ENCODE peak calls at places on chromosomes 11 and 22, in four cellular contexts. O is psoas muscle, T is retinal pigment epithelial cell, J is tibial nerve. Z is an unnamed sample.

GRCh38 chr11:77710358-77710757 is 72.8 kb upstream of the CLNS1A start:
- DNase-seq in O (no peak), T (no peak), J (no peak), Z (no peak)

GRCh38 chr11:12717851-12718291 is 43.6 kb downstream of the TEAD1 start:
- DNase-seq in O (no peak), T (no peak), J (no peak), Z (no peak)

GRCh38 chr11:68213135-68213515 is at the start of gene KMT5B:
- DNase-seq in O (peak; percentile 74), T (no peak), J (no peak), Z (no peak)

GRCh38 chr11:21414928-21415327 is 745.5 kb downstream of the NELL1 start:
- DNase-seq in O (no peak), T (no peak), J (no peak), Z (no peak)

GRCh38 chr11:107928767-107929507 is 689 bp downstream of the RAB39A start:
- DNase-seq in O (no peak), T (no peak), J (no peak), Z (no peak)

GRCh38 chr11:44607987-44608386 is 42.5 kb downstream of the CD82 start:
- DNase-seq in O (no peak), T (no peak), J (no peak), Z (no peak)

GRCh38 chr22:28442951-28443876 is 236.4 kb downstream of the TTC28 start:
- DNase-seq in O (peak; percentile 43), T (no peak), J (peak; percentile 50), Z (peak; percentile 46)

GRCh38 chr11:26276798-26277424 is 55.0 kb upstream of the ANO3 start:
- DNase-seq in O (peak; percentile 14), T (peak; percentile 20), J (peak; percentile 21), Z (no peak)

GRCh38 chr11:76216536-76217326 is 10.4 kb upstream of the WNT11 start:
- DNase-seq in O (peak; percentile 47), T (no peak), J (no peak), Z (no peak)

GRCh38 chr11:17533782-17534415 is 10.3 kb downstream of the USH1C start:
- DNase-seq in O (no peak), T (no peak), J (no peak), Z (no peak)

GRCh38 chr11:41282436-41282835 is 177.0 kb downstream of the LRRC4C start:
- DNase-seq in O (no peak), T (no peak), J (no peak), Z (no peak)

GRCh38 chr11:128860571-128861361 is 6.3 kb downstream of the KCNJ1 start:
- DNase-seq in O (no peak), T (no peak), J (no peak), Z (no peak)

GRCh38 chr11:6474806-6475500 is 1.2 kb upstream of the TRIM3 start:
- DNase-seq in O (no peak), T (no peak), J (no peak), Z (no peak)

GRCh38 chr22:33758961-33759360 is 161.3 kb downstream of the LARGE1 start:
- DNase-seq in O (no peak), T (no peak), J (no peak), Z (no peak)

GRCh38 chr22:20316217-20316843 is 3.5 kb downstream of the DGCR6L start:
- DNase-seq in O (no peak), T (no peak), J (no peak), Z (peak; percentile 17)

GRCh38 chr11:96875772-96876171 is 486.0 kb downstream of the JRKL start:
- DNase-seq in O (no peak), T (no peak), J (no peak), Z (no peak)

GRCh38 chr11:36469063-36469462 is 41.0 kb downstream of the TRAF6 start:
- DNase-seq in O (no peak), T (no peak), J (no peak), Z (no peak)

GRCh38 chr11:118916842-118917388 is 8.8 kb downstream of the BCL9L start:
- DNase-seq in O (peak; percentile 74), T (no peak), J (no peak), Z (peak; percentile 27)

GRCh38 chr11:60428517-60428916 is 855 bp upstream of the MS4A5 start:
- DNase-seq in O (no peak), T (no peak), J (no peak), Z (no peak)

GRCh38 chr11:68049509-68050370 is 10.9 kb downstream of the TCIRG1 start:
- DNase-seq in O (no peak), T (no peak), J (no peak), Z (no peak)

GRCh38 chr22:38955250-38955775 is 2.1 kb upstream of the APOBEC3A start:
- DNase-seq in O (no peak), T (no peak), J (no peak), Z (no peak)

GRCh38 chr11:14380947-14381555 is 22.1 kb upstream of the RRAS2 start:
- DNase-seq in O (peak; percentile 82), T (no peak), J (peak; percentile 54), Z (peak; percentile 41)

GRCh38 chr11:1744879-1745700 is 5.3 kb downstream of the IFITM10 start:
- DNase-seq in O (no peak), T (no peak), J (no peak), Z (no peak)

GRCh38 chr11:2805388-2806057 is 80.1 kb downstream of the CDKN1C start:
- DNase-seq in O (peak; percentile 15), T (peak; percentile 84), J (peak; percentile 13), Z (peak; percentile 20)

GRCh38 chr22:32341122-32341740 is 16.4 kb upstream of the RFPL3 start:
- DNase-seq in O (no peak), T (no peak), J (no peak), Z (no peak)

GRCh38 chr11:118921929-118922744 is 3.6 kb downstream of the BCL9L start:
- DNase-seq in O (peak; percentile 89), T (peak; percentile 79), J (peak; percentile 59), Z (no peak)

GRCh38 chr11:80362578-80362977 is 921.7 kb upstream of the TENM4 start:
- DNase-seq in O (no peak), T (no peak), J (no peak), Z (no peak)

GRCh38 chr11:128054323-128054910 is 532.9 kb downstream of the ETS1 start:
- DNase-seq in O (no peak), T (no peak), J (no peak), Z (no peak)

GRCh38 chr11:9901931-9902330 is 238.1 kb downstream of the SWAP70 start:
- DNase-seq in O (no peak), T (no peak), J (no peak), Z (no peak)

GRCh38 chr22:45334068-45334467 is 24.3 kb downstream of the FAM118A start:
- DNase-seq in O (no peak), T (no peak), J (no peak), Z (no peak)

GRCh38 chr22:19943665-19944026 is 2.0 kb upstream of the TXNRD2 start:
- DNase-seq in O (no peak), T (no peak), J (no peak), Z (no peak)

GRCh38 chr22:19290400-19291217 is 910 bp downstream of the CLTCL1 start:
- DNase-seq in O (no peak), T (no peak), J (no peak), Z (no peak)

GRCh38 chr11:118155781-118156530 is 3.3 kb upstream of the SCN4B start:
- DNase-seq in O (no peak), T (no peak), J (no peak), Z (no peak)

GRCh38 chr22:46934746-46935491 is 172.5 kb downstream of the TBC1D22A start:
- DNase-seq in O (peak; percentile 44), T (peak; percentile 89), J (no peak), Z (no peak)

GRCh38 chr22:33921576-33922181 is 1.4 kb upstream of the LARGE1 start:
- DNase-seq in O (peak; percentile 63), T (no peak), J (peak; percentile 33), Z (peak; percentile 76)

GRCh38 chr11:124536520-124536919 is 6.9 kb downstream of the OR8B12 start:
- DNase-seq in O (peak; percentile 26), T (no peak), J (no peak), Z (no peak)
- TF ChIP-seq CTCF in O (no peak), T (no peak), J (peak; percentile 6), Z (no peak)

GRCh38 chr11:130390071-130390758 is 38.2 kb downstream of the ADAMTS8 start:
- DNase-seq in O (no peak), T (no peak), J (no peak), Z (no peak)
- TF ChIP-seq CTCF in O (peak; percentile 27), T (peak; percentile 68), J (peak; percentile 42), Z (no peak)

GRCh38 chr11:63611395-63611747 is 2.9 kb downstream of the PLAAT3 start:
- DNase-seq in O (no peak), T (no peak), J (no peak), Z (no peak)
- TF ChIP-seq CTCF in O (no peak), T (no peak), J (no peak), Z (no peak)

DNA sequence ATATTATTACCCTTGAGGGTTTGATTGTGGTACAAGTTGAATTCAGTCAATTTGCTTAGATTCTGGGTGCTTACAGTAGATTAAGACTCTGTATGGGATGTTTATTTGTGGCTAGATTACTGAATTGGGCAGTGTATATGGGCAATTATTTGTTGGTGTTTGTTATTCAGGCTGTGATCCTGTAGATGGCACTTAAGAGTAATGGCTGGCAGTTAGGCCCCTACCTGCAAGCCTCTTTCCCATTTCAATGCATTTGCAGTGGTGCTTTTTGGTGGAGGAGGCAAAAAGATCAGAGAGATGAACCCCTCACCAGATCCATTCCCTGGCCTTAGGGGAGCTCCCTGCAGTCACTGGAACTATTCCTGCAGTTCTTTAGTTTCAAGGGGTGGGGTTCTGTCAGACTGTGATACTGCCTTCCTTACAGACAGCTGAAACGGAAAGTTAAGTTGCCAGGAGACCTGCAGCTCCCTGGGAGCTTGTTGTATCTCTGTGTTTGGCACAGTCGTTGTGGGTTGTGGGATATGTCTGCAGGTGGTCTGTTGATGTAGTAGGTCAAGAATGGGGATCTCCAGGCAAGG is 199.5 kb downstream of the AASDHPPT start:
- DNase-seq in O (no peak), T (no peak), J (no peak), Z (no peak)
- TF ChIP-seq CTCF in O (no peak), T (peak; percentile 64), J (no peak), Z (no peak)

GRCh38 chr22:17788528-17789378 is 14.5 kb upstream of the BID start:
- DNase-seq in O (no peak), T (no peak), J (no peak), Z (no peak)
- TF ChIP-seq CTCF in O (no peak), T (no peak), J (no peak), Z (no peak)

DNA sequence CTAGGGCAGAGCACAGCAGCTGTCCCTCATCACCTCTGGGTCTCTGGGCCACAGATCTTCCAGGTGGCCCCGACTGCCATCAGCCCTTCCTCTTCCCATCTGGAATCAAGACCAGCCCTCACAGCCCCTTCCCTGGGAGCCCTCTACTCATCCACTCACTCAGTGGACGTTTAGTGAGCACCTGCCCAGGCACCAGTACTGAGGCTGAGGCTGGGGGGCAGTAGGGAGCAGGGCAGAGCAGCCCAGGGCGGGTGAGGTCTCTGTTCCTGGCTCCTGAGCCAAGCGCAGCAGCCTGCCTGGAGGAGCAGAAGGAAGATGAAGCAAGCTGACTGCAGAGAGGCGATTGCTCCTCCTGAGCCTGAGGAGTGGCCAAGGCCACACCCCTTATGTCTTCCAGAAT is 5.5 kb downstream of the MAPK8IP2 start:
- DNase-seq in O (no peak), T (no peak), J (no peak), Z (no peak)
- TF ChIP-seq CTCF in O (no peak), T (peak; percentile 18), J (no peak), Z (no peak)